ENCODE peak calls at places on chromosomes 6 and 20, in eight cellular contexts. G is heart right ventricle, Y is stomach, C is MCF 10A, P is uterus, A is SK-N-SH, D is psoas muscle, E is sigmoid colon. T is an unnamed sample.

GRCh38 chr20:61810709-61811565 is 254.7 kb downstream of the TAF4 start:
- DNase-seq in G (no peak), Y (no peak), D (no peak), C (no peak), A (no peak), E (no peak), P (no peak), T (no peak)

GRCh38 chr20:16955971-16956370 is 207.8 kb downstream of the OTOR start:
- DNase-seq in C (no peak), P (no peak), A (no peak), D (no peak), E (no peak), Y (no peak), G (no peak), T (no peak)

GRCh38 chr6:169171951-169172350 is 81.7 kb downstream of the THBS2 start:
- DNase-seq in D (no peak), G (no peak), C (peak), E (no peak), A (no peak), P (no peak), Y (no peak), T (no peak)

GRCh38 chr6:149458196-149458595 is 26.6 kb downstream of the ZC3H12D start:
- DNase-seq in Y (no peak), A (no peak), D (no peak), G (no peak), E (no peak), P (no peak), C (peak), T (no peak)

GRCh38 chr6:83615025-83615999 is 93.6 kb downstream of the SNAP91 start:
- DNase-seq in Y (no peak), G (no peak), P (no peak), D (no peak), A (peak), C (peak), E (no peak), T (peak)

GRCh38 chr6:56944651-56945050 is 10.3 kb upstream of the BEND6 start:
- DNase-seq in D (no peak), A (no peak), P (no peak), G (no peak), E (no peak), C (no peak), Y (no peak), T (no peak)

GRCh38 chr6:160110724-160111123 is 10.9 kb upstream of the SLC22A1 start:
- DNase-seq in Y (no peak), P (no peak), A (no peak), D (no peak), E (no peak), G (no peak), C (no peak), T (no peak)

GRCh38 chr6:47631248-47632196 is 66.9 kb upstream of the ADGRF4 start:
- DNase-seq in E (no peak), G (no peak), D (no peak), A (peak), C (peak), P (no peak), Y (no peak), T (peak)

GRCh38 chr6:95197590-95197989 is 379.7 kb upstream of the MANEA start:
- DNase-seq in D (no peak), C (no peak), A (no peak), P (no peak), E (no peak), Y (no peak), G (no peak), T (no peak)

GRCh38 chr6:34810936-34811632 is 19.2 kb downstream of the BLTP3A start:
- DNase-seq in Y (peak), G (no peak), A (no peak), C (peak), D (no peak), E (no peak), P (no peak), T (peak)

GRCh38 chr6:163137036-163137435 is 277.5 kb upstream of the QKI start:
- DNase-seq in D (no peak), E (no peak), A (no peak), Y (no peak), P (no peak), G (no peak), C (no peak), T (no peak)

GRCh38 chr6:40928738-40929137 is 110.3 kb downstream of the UNC5CL start:
- DNase-seq in D (no peak), E (no peak), P (no peak), Y (no peak), A (no peak), G (no peak), C (no peak), T (no peak)

GRCh38 chr6:106347219-106347618 is 13.3 kb upstream of the CRYBG1 start:
- DNase-seq in P (no peak), D (no peak), Y (no peak), C (no peak), G (no peak), A (no peak), E (no peak), T (no peak)

GRCh38 chr20:54000262-54000661 is 70.1 kb downstream of the BCAS1 start:
- DNase-seq in C (no peak), D (no peak), A (no peak), P (no peak), G (no peak), E (no peak), Y (no peak), T (no peak)

GRCh38 chr20:10681466-10681865 is 7.7 kb upstream of the JAG1 start:
- DNase-seq in A (no peak), P (no peak), C (no peak), D (no peak), Y (no peak), G (no peak), E (no peak), T (no peak)

GRCh38 chr6:52662031-52662430 is 8.9 kb upstream of the TMEM14A start:
- DNase-seq in A (no peak), E (no peak), G (no peak), C (no peak), Y (no peak), P (no peak), D (no peak), T (no peak)

GRCh38 chr6:170442596-170442995 is 110.5 kb downstream of the PSMB1 start:
- DNase-seq in A (no peak), P (no peak), D (no peak), C (no peak), E (no peak), G (no peak), Y (no peak), T (no peak)

GRCh38 chr6:170441316-170441715 is 111.8 kb downstream of the PSMB1 start:
- DNase-seq in Y (no peak), A (no peak), G (no peak), P (peak), C (no peak), E (peak), D (no peak), T (no peak)

GRCh38 chr6:170444811-170445211 is 108.3 kb downstream of the PSMB1 start:
- DNase-seq in Y (no peak), P (peak), G (no peak), E (no peak), A (peak), D (no peak), C (peak), T (no peak)

GRCh38 chr6:170444056-170444505 is 109.0 kb downstream of the PSMB1 start:
- DNase-seq in P (peak), C (no peak), A (peak), E (no peak), Y (no peak), G (no peak), D (no peak), T (no peak)

GRCh38 chr6:170443151-170443662 is 109.9 kb downstream of the PSMB1 start:
- DNase-seq in D (no peak), G (peak), Y (peak), A (peak), E (no peak), P (peak), C (no peak), T (no peak)
- TF ChIP-seq CTCF in D (no peak), G (no peak), Y (no peak), A (no peak), E (no peak), P (no peak), C (no peak), T (no peak)

GRCh38 chr20:63435552-63435951 is 36.9 kb downstream of the KCNQ2 start:
- DNase-seq in D (no peak), Y (no peak), A (no peak), G (no peak), P (no peak), C (no peak), E (no peak), T (no peak)
- TF ChIP-seq CTCF in D (no peak), Y (no peak), A (no peak), G (no peak), P (no peak), C (no peak), E (no peak), T (no peak)

GRCh38 chr20:60048634-60049578 is 90.7 kb downstream of the CDH26 start:
- DNase-seq in G (no peak), P (no peak), Y (no peak), C (no peak), A (no peak), D (no peak), E (no peak), T (no peak)

GRCh38 chr20:60049601-60050000 is 91.4 kb downstream of the CDH26 start:
- DNase-seq in G (no peak), P (no peak), C (peak), E (no peak), D (no peak), A (no peak), Y (no peak), T (no peak)

GRCh38 chr20:60053125-60053812 is 95.0 kb downstream of the CDH26 start:
- DNase-seq in D (no peak), Y (no peak), P (no peak), E (no peak), A (no peak), C (no peak), G (no peak), T (no peak)

GRCh38 chr20:60052322-60052721 is 94.1 kb downstream of the CDH26 start:
- DNase-seq in E (no peak), D (no peak), A (no peak), G (no peak), C (no peak), Y (no peak), P (no peak), T (no peak)

GRCh38 chr20:60050193-60050960 is 92.2 kb downstream of the CDH26 start:
- DNase-seq in Y (peak), E (peak), C (peak), P (no peak), A (no peak), G (no peak), D (no peak), T (peak)
- TF ChIP-seq CTCF in Y (peak), E (no peak), C (peak), P (no peak), A (no peak), G (no peak), D (no peak), T (no peak)

GRCh38 chr6:35955970-35956369 is 35.1 kb upstream of the SRPK1 start:
- DNase-seq in Y (no peak), D (no peak), A (no peak), P (no peak), G (no peak), E (no peak), C (peak), T (peak)
- TF ChIP-seq CTCF in Y (no peak), D (peak), A (peak), P (no peak), G (no peak), E (no peak), C (peak), T (peak)

GRCh38 chr20:37243076-37243936 is 18.3 kb downstream of the GHRH start:
- DNase-seq in G (no peak), P (no peak), D (no peak), A (no peak), Y (no peak), E (no peak), C (no peak), T (no peak)
- TF ChIP-seq CTCF in G (no peak), P (no peak), D (no peak), A (no peak), Y (no peak), E (no peak), C (no peak), T (no peak)

GRCh38 chr6:124393536-124393935 is 568.7 kb upstream of the RNF217 start:
- DNase-seq in E (no peak), G (no peak), D (no peak), P (no peak), C (no peak), A (no peak), Y (no peak), T (no peak)

GRCh38 chr6:124389127-124389526 is 573.1 kb upstream of the RNF217 start:
- DNase-seq in A (no peak), D (no peak), C (peak), E (no peak), Y (no peak), P (no peak), G (no peak), T (no peak)
- TF ChIP-seq CTCF in A (no peak), D (no peak), C (no peak), E (no peak), Y (no peak), P (no peak), G (no peak), T (no peak)

GRCh38 chr6:30981942-30982772 is 1.4 kb upstream of the MUC21 start:
- DNase-seq in C (peak), D (no peak), G (peak), P (peak), Y (peak), A (no peak), E (no peak), T (no peak)
- TF ChIP-seq CTCF in C (no peak), D (peak), G (no peak), P (no peak), Y (no peak), A (peak), E (no peak), T (no peak)

GRCh38 chr20:50301165-50301564 is 110.5 kb downstream of the CEBPB start:
- DNase-seq in G (no peak), D (no peak), A (no peak), Y (no peak), C (no peak), E (no peak), P (no peak), T (no peak)

GRCh38 chr20:50304501-50304856 is 113.8 kb downstream of the CEBPB start:
- DNase-seq in Y (no peak), A (peak), P (peak), G (peak), C (no peak), E (peak), D (peak), T (no peak)

GRCh38 chr20:50303573-50304500 is 113.2 kb downstream of the CEBPB start:
- DNase-seq in E (peak), Y (peak), G (peak), A (peak), C (peak), P (peak), D (peak), T (no peak)

GRCh38 chr20:50301712-50302111 is 111.1 kb downstream of the CEBPB start:
- DNase-seq in C (no peak), E (no peak), A (no peak), Y (no peak), P (no peak), G (no peak), D (no peak), T (no peak)

DNA sequence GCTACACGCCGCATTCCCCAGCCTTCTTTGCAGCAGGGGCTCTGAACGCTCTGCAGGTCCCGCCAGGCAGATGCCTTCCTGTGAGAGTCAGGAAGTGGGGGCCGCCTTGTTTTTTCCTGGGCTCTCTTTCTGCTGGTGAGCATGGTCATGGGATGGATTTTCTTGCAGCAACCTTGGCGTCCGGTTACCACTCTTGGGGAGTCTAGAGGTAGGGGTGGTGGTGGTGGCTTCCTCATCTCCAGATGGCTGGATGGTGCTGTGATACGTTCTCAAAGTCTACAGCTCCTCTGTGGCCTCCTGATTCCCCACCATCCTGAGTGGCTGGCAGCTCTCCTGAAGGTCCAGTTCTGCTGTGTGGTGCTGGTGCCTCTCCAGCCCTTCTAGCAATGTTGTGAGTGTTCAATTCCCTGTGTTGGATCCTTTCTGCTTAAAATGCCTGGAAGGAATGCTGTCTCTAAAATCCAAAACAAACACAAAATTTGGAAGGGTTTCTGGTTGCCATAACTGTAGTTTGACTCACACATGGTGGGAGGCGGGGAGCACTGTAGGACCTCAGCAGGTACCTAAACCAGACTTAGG is 111.9 kb downstream of the CEBPB start:
- DNase-seq in A (no peak), G (no peak), D (peak), C (no peak), Y (no peak), E (peak), P (no peak), T (no peak)
- TF ChIP-seq CTCF in A (no peak), G (no peak), D (no peak), C (no peak), Y (no peak), E (no peak), P (no peak), T (no peak)

GRCh38 chr6:88426005-88426404 is 259.9 kb upstream of the CNR1 start:
- DNase-seq in E (no peak), D (no peak), P (no peak), Y (no peak), A (no peak), G (no peak), C (no peak), T (no peak)

GRCh38 chr6:88428068-88428467 is 261.9 kb upstream of the CNR1 start:
- DNase-seq in D (no peak), Y (no peak), C (no peak), E (no peak), P (no peak), A (no peak), G (no peak), T (no peak)

GRCh38 chr6:88422831-88423230 is 256.7 kb upstream of the CNR1 start:
- DNase-seq in A (peak), E (no peak), P (no peak), G (no peak), Y (no peak), D (no peak), C (peak), T (no peak)
- TF ChIP-seq CTCF in A (peak), E (no peak), P (no peak), G (no peak), Y (no peak), D (no peak), C (peak), T (no peak)

DNA sequence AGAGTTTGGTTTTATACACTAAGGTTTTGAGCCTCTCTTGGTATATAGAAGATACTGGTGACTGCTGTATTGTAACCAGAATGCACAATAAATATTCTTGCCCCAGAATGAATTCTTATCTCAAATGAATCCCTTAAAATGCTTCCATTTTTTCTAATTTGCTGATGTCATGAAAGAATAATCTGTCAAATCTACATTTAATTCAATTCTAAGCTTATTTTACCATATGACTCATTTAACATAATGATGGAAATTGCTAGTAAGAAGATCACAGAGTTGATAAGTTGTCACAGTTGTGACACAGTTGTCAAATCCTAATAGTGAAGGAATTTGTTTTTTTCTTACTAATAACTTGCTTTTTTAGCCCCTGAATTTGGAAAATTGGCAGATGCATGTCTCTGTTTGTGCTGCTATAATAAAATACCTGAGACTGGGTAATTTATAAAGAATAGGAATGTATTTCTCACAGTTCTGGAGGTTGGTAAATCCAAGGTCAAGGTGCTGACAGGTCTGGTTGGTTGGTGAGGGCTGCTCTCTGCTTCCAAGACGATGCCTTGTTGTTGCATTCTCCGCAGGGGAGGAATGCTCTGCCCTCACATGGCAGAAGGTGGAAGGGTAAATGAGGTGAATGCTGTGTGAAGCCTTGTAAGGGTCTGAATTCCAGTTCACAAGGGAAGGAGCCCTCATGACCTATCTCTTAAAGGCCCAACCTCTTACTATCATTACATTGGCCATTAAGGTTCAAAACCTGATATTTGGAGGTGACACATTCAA is 4.7 kb downstream of the ECT2L start:
- DNase-seq in Y (no peak), D (no peak), G (no peak), A (peak), P (no peak), C (no peak), E (no peak), T (no peak)
- TF ChIP-seq CTCF in Y (no peak), D (no peak), G (no peak), A (peak), P (no peak), C (no peak), E (no peak), T (no peak)

T was measured in activated CD8-positive, alpha-beta T cell treated with anti-CD3 and anti-CD28 coated beads for 36 hours.